ENCODE peak calls at places on chromosome 21, in nine cellular contexts. G is AG20443, A is T-cell, X is lung, Q is NCI-H446, W is endothelial cell, B is NCI-H2081, S is SW480, Z is Kasumi-1. R is an unnamed sample.

GRCh38 chr21:46550511-46550941 is 54.4 kb downstream of the S100B start:
- DNase-seq in G (no peak), A (peak), X (peak), Q (no peak), W (no peak), B (no peak), S (no peak), Z (no peak), R (no peak)

GRCh38 chr21:25350056-25350455 is 257.2 kb downstream of the MRPL39 start:
- DNase-seq in G (peak), A (no peak), X (no peak), Q (no peak), W (peak), B (no peak), S (no peak), Z (peak), R (no peak)

GRCh38 chr21:46157396-46157986 is 2.1 kb upstream of the FTCD start:
- DNase-seq in G (no peak), A (no peak), X (no peak), Q (no peak), W (no peak), B (no peak), S (no peak), Z (no peak), R (no peak)

GRCh38 chr21:20822559-20823133 is 175.6 kb upstream of the NCAM2 start:
- DNase-seq in G (no peak), A (no peak), X (no peak), Q (no peak), W (no peak), B (no peak), S (no peak), Z (no peak), R (no peak)

GRCh38 chr21:36420571-36421339 is 35.6 kb downstream of the CHAF1B start:
- DNase-seq in G (no peak), A (no peak), X (no peak), Q (no peak), W (no peak), B (no peak), S (no peak), Z (no peak), R (no peak)

GRCh38 chr21:45192332-45192731 is 95.4 kb downstream of the POFUT2 start:
- DNase-seq in G (no peak), A (no peak), X (no peak), Q (no peak), W (no peak), B (no peak), S (no peak), Z (no peak), R (no peak)

GRCh38 chr21:44436958-44437357 is 18.4 kb upstream of the LRRC3 start:
- DNase-seq in G (no peak), A (no peak), X (no peak), Q (no peak), W (no peak), B (no peak), S (no peak), Z (no peak), R (no peak)

GRCh38 chr21:41975391-41976272 is 21.8 kb upstream of the C2CD2 start:
- DNase-seq in G (no peak), A (no peak), X (no peak), Q (no peak), W (no peak), B (no peak), S (no peak), Z (no peak), R (no peak)

GRCh38 chr21:44761747-44762208 is 39.8 kb downstream of the UBE2G2 start:
- DNase-seq in G (no peak), A (no peak), X (no peak), Q (no peak), W (no peak), B (no peak), S (peak), Z (no peak), R (no peak)

GRCh38 chr21:46056450-46056903 is 41.4 kb upstream of the COL6A2 start:
- DNase-seq in G (peak), A (no peak), X (peak), Q (no peak), W (no peak), B (no peak), S (no peak), Z (no peak), R (no peak)

GRCh38 chr21:44846485-44847260 is 26.8 kb downstream of the PTTG1IP start:
- DNase-seq in G (peak), A (no peak), X (peak), Q (no peak), W (no peak), B (no peak), S (peak), Z (peak), R (no peak)

GRCh38 chr21:44440241-44441040 is 14.9 kb upstream of the LRRC3 start:
- DNase-seq in G (no peak), A (no peak), X (no peak), Q (no peak), W (no peak), B (no peak), S (no peak), Z (no peak), R (no peak)

GRCh38 chr21:27365394-27365793 is 398.5 kb upstream of the ADAMTS5 start:
- DNase-seq in G (no peak), A (no peak), X (no peak), Q (no peak), W (no peak), B (no peak), S (no peak), Z (no peak), R (no peak)

GRCh38 chr21:43921602-43921978 is 56.6 kb downstream of the AGPAT3 start:
- DNase-seq in G (no peak), A (peak), X (no peak), Q (no peak), W (no peak), B (peak), S (peak), Z (no peak), R (no peak)

GRCh38 chr21:34644815-34645214 is 24.0 kb upstream of the CLIC6 start:
- DNase-seq in G (no peak), A (no peak), X (no peak), Q (no peak), W (no peak), B (no peak), S (peak), Z (no peak), R (no peak)

GRCh38 chr21:44515359-44516165 is 24.4 kb downstream of the KRTAP10-1 start:
- DNase-seq in G (no peak), A (no peak), X (no peak), Q (no peak), W (no peak), B (no peak), S (no peak), Z (no peak), R (no peak)

GRCh38 chr21:42455754-42456440 is 40.1 kb downstream of the RSPH1 start:
- DNase-seq in G (no peak), A (no peak), X (no peak), Q (no peak), W (no peak), B (no peak), S (no peak), Z (no peak), R (no peak)

GRCh38 chr21:41559658-41560599 is 52.0 kb upstream of the TMPRSS2 start:
- DNase-seq in G (peak), A (no peak), X (no peak), Q (no peak), W (no peak), B (peak), S (no peak), Z (no peak), R (no peak)